ENCODE peak calls at places on chromosomes 13 and 19, in five cellular contexts. S, N, B, V and M are unnamed samples.

GRCh38 chr13:107025991-107026390 is 458.1 kb upstream of the ARGLU1 start:
- DNase-seq in B (peak; percentile 51), N (peak; percentile 31), S (no peak), V (no peak), M (no peak)

GRCh38 chr19:44315883-44316282 is 11.1 kb upstream of the ZNF235 start:
- DNase-seq in B (no peak), S (no peak), N (no peak), V (no peak), M (no peak)

GRCh38 chr13:35598790-35599369 is 122.4 kb upstream of the MAB21L1 start:
- DNase-seq in B (no peak), V (no peak), N (no peak), S (no peak), M (no peak)

GRCh38 chr13:92769064-92769463 is 457.5 kb upstream of the GPC6 start:
- DNase-seq in B (no peak), N (no peak), V (peak; percentile 16), S (no peak), M (no peak)

GRCh38 chr13:59112375-59112774 is 1051.4 kb downstream of the DIAPH3 start:
- DNase-seq in S (peak; percentile 63), N (no peak), V (peak; percentile 79), B (no peak), M (peak; percentile 30)

GRCh38 chr19:16375936-16376185 is 51.2 kb downstream of the KLF2 start:
- DNase-seq in N (no peak), V (no peak), S (no peak), B (no peak), M (no peak)

GRCh38 chr13:108618233-108618632 is 11.2 kb upstream of the MYO16 start:
- DNase-seq in N (no peak), B (no peak), V (no peak), S (no peak), M (no peak)

GRCh38 chr19:4277051-4277700 is 1.9 kb upstream of the SHD start:
- DNase-seq in N (no peak), V (peak; percentile 40), B (no peak), S (no peak), M (peak; percentile 94)

GRCh38 chr13:50124536-50125305 is 109.5 kb downstream of the KCNRG start:
- DNase-seq in V (peak; percentile 97), B (peak; percentile 98), N (peak; percentile 97), S (peak; percentile 100), M (peak; percentile 97)

GRCh38 chr13:113792821-113793717 is 34.0 kb downstream of the TMEM255B start:
- DNase-seq in V (no peak), B (no peak), S (no peak), N (no peak), M (no peak)

GRCh38 chr19:5947435-5947834 is 30.5 kb downstream of the RANBP3 start:
- DNase-seq in S (peak; percentile 94), N (peak; percentile 68), B (peak; percentile 80), V (no peak), M (no peak)

GRCh38 chr19:52170863-52171320 is 529 bp downstream of the ZNF836 start:
- DNase-seq in B (peak; percentile 54), S (peak; percentile 67), N (peak; percentile 20), V (peak; percentile 16), M (peak; percentile 23)

GRCh38 chr13:111152836-111153235 is 37.7 kb downstream of the ARHGEF7 start:
- DNase-seq in V (no peak), S (no peak), N (no peak), B (no peak), M (no peak)

GRCh38 chr19:474126-475078 is 13.6 kb upstream of the SHC2 start:
- DNase-seq in B (no peak), V (no peak), N (peak; percentile 55), S (no peak), M (no peak)

GRCh38 chr19:47487551-47488515 is 3.8 kb upstream of the KPTN start:
- DNase-seq in N (no peak), B (peak; percentile 22), S (peak; percentile 61), V (no peak), M (no peak)

GRCh38 chr19:39194832-39195542 is 1.8 kb upstream of the NCCRP1 start:
- DNase-seq in S (no peak), B (no peak), V (peak; percentile 54), N (no peak), M (no peak)

GRCh38 chr19:12603714-12604113 is 6.9 kb downstream of the ZNF490 start:
- DNase-seq in V (peak; percentile 22), S (no peak), B (no peak), N (no peak), M (no peak)

GRCh38 chr13:50208826-50209335 is 193.6 kb downstream of the KCNRG start:
- DNase-seq in B (peak; percentile 75), V (peak; percentile 91), S (peak; percentile 72), N (peak; percentile 48), M (peak; percentile 58)

GRCh38 chr13:34990399-34991224 is 48.5 kb downstream of the NBEA start:
- DNase-seq in B (no peak), N (no peak), S (no peak), V (no peak), M (no peak)

GRCh38 chr13:40657961-40658360 is 8.5 kb downstream of the FOXO1 start:
- DNase-seq in S (no peak), B (no peak), N (no peak), V (no peak), M (no peak)

GRCh38 chr13:81487151-81487550 is 1146.2 kb upstream of the SPRY2 start:
- DNase-seq in V (peak; percentile 65), S (no peak), B (no peak), N (no peak), M (peak; percentile 63)

GRCh38 chr13:97359181-97360057 is 74.5 kb upstream of the RAP2A start:
- DNase-seq in S (peak; percentile 84), V (peak; percentile 83), B (no peak), N (no peak), M (peak; percentile 60)

GRCh38 chr19:10450853-10451609 is 30.7 kb downstream of the PDE4A start:
- DNase-seq in B (no peak), S (no peak), N (no peak), V (peak; percentile 60), M (peak; percentile 71)

GRCh38 chr19:32373614-32374295 is 28.3 kb downstream of the ZNF507 start:
- DNase-seq in B (no peak), N (no peak), S (no peak), V (peak; percentile 29), M (no peak)

GRCh38 chr19:3145909-3146676 is 10.3 kb downstream of the GNA15 start:
- DNase-seq in S (no peak), V (no peak), N (peak; percentile 49), B (peak; percentile 75), M (no peak)

GRCh38 chr19:46732966-46733692 is 12.7 kb upstream of the FKRP start:
- DNase-seq in S (no peak), N (no peak), B (peak; percentile 79), V (no peak), M (peak; percentile 7)

GRCh38 chr13:37481858-37482227 is 116.7 kb downstream of the POSTN start:
- DNase-seq in S (no peak), B (no peak), V (no peak), N (no peak), M (no peak)

GRCh38 chr19:54154603-54155345 is 4.7 kb downstream of the LENG1 start:
- DNase-seq in N (no peak), B (no peak), V (no peak), S (no peak), M (no peak)
- H3K4me3 ChIP-seq in N (no peak overlapping the region), B (no peak overlapping the region), V (no peak overlapping the region), S (no peak overlapping the region), M (no peak overlapping the region)

GRCh38 chr13:48159436-48160225 is 64.7 kb upstream of the MED4 start:
- DNase-seq in N (no peak), B (no peak), S (no peak), V (peak; percentile 69), M (no peak)

GRCh38 chr13:48161530-48162179 is 66.8 kb upstream of the MED4 start:
- DNase-seq in S (peak; percentile 79), V (no peak), N (peak; percentile 44), B (peak; percentile 78), M (no peak)

GRCh38 chr13:48162182-48162581 is 67.3 kb upstream of the MED4 start:
- DNase-seq in N (no peak), B (no peak), S (no peak), V (no peak), M (no peak)

GRCh38 chr13:48158915-48159314 is 64.0 kb upstream of the MED4 start:
- DNase-seq in N (no peak), S (no peak), V (no peak), B (no peak), M (no peak)

GRCh38 chr13:48160879-48161278 is 66.0 kb upstream of the MED4 start:
- DNase-seq in S (no peak), V (peak; percentile 39), N (peak; percentile 53), B (no peak), M (no peak)
- H3K4me1 ChIP-seq in S (no peaks in the 10 kb centered on the region), V (peaks cover 40% of the 10 kb centered on the region), N (peaks cover 21% of the 10 kb centered on the region), B (peaks cover 36% of the 10 kb centered on the region), M (no peaks in the 10 kb centered on the region)

GRCh38 chr13:79527698-79528097 is 46.7 kb downstream of the NDFIP2 start:
- DNase-seq in N (no peak), B (no peak), V (no peak), S (no peak), M (no peak)
- H3K36me3 ChIP-seq in N (peaks cover 21% of the 10 kb centered on the region), B (no peaks in the 10 kb centered on the region), V (no peaks in the 10 kb centered on the region), S (peaks cover 21% of the 10 kb centered on the region), M (no peaks in the 10 kb centered on the region)

GRCh38 chr19:14979498-14980255 is at the start of gene SLC1A6:
- DNase-seq in N (no peak), B (no peak), V (no peak), S (no peak), M (peak; percentile 13)
- H3K4me3 ChIP-seq in N (peak within 1 kb of the TSS; percentile 35), B (no peak within 1 kb of the TSS), V (no peak within 1 kb of the TSS), S (no peak within 1 kb of the TSS), M (no peak within 1 kb of the TSS)

GRCh38 chr19:41362143-41362847 is 1.7 kb downstream of the B9D2 start:
- DNase-seq in B (no peak), V (no peak), S (no peak), N (no peak), M (no peak)
- H3K4me1 ChIP-seq in B (peaks cover 33% of the 10 kb centered on the region), V (peaks cover 6% of the 10 kb centered on the region), S (peaks cover 24% of the 10 kb centered on the region), N (peaks cover 13% of the 10 kb centered on the region), M (no peaks in the 10 kb centered on the region)

GRCh38 chr13:83738407-83738806 is 143.9 kb downstream of the SLITRK1 start:
- DNase-seq in B (no peak), V (no peak), S (no peak), N (no peak), M (no peak)

GRCh38 chr13:83740622-83741021 is 141.7 kb downstream of the SLITRK1 start:
- DNase-seq in N (no peak), B (no peak), V (no peak), S (no peak), M (no peak)
- H3K36me3 ChIP-seq in N (no peaks in the 10 kb centered on the region), B (no peaks in the 10 kb centered on the region), V (no peaks in the 10 kb centered on the region), S (no peaks in the 10 kb centered on the region), M (no peaks in the 10 kb centered on the region)